ENCODE peak calls at places on chromosomes 12 and 14, in nine cellular contexts. A is A549, E is K562, I is HepG2, T is stomach, K is SK-N-SH, G is esophagus muscularis mucosa, S is suprapubic skin, R is ovary. X is an unnamed sample.

GRCh38 chr12:48004039-48004940 is at the start of gene COL2A1:
- DNase-seq in A (peak; percentile 35), E (no peak), I (no peak), T (no peak), K (peak; percentile 75), G (no peak), S (no peak), R (no peak), X (no peak)

GRCh38 chr12:5745251-5745888 is 199.7 kb downstream of the ANO2 start:
- DNase-seq in A (peak; percentile 51), E (peak; percentile 67), I (peak; percentile 36), T (peak; percentile 71), K (peak; percentile 55), G (peak; percentile 86), S (no peak), R (no peak), X (peak; percentile 82)

GRCh38 chr12:69167648-69168165 is 71.7 kb upstream of the CPSF6 start:
- DNase-seq in A (no peak), E (no peak), I (no peak), T (no peak), K (no peak), G (no peak), S (no peak), R (no peak), X (no peak)

GRCh38 chr12:90407841-90408240 is 547.1 kb downstream of the CCER1 start:
- DNase-seq in A (no peak), E (no peak), I (no peak), T (no peak), K (no peak), G (no peak), S (no peak), R (no peak), X (no peak)

GRCh38 chr12:80802652-80803051 is 85.9 kb downstream of the MYF5 start:
- DNase-seq in A (no peak), E (no peak), I (no peak), T (no peak), K (no peak), G (no peak), S (no peak), R (no peak), X (no peak)

GRCh38 chr14:102573591-102574046 is 18.8 kb upstream of the RCOR1 start:
- DNase-seq in A (no peak), E (no peak), I (no peak), T (no peak), K (no peak), G (no peak), S (no peak), R (no peak), X (no peak)

GRCh38 chr12:72330291-72330690 is 58.1 kb downstream of the TRHDE start:
- DNase-seq in A (no peak), E (no peak), I (no peak), T (no peak), K (no peak), G (no peak), S (no peak), R (peak; percentile 11), X (no peak)

GRCh38 chr14:105844810-105845724 is 318.7 kb downstream of the TMEM121 start:
- DNase-seq in A (no peak), E (no peak), I (no peak), T (no peak), K (no peak), G (no peak), S (peak; percentile 50), R (no peak), X (no peak)

GRCh38 chr12:12791756-12792346 is 6.4 kb downstream of the APOLD1 start:
- DNase-seq in A (no peak), E (no peak), I (no peak), T (no peak), K (peak; percentile 69), G (no peak), S (no peak), R (peak; percentile 35), X (no peak)

GRCh38 chr14:60214415-60215126 is 34.5 kb upstream of the PPM1A start:
- DNase-seq in A (no peak), E (no peak), I (no peak), T (no peak), K (no peak), G (no peak), S (no peak), R (no peak), X (no peak)

DNA sequence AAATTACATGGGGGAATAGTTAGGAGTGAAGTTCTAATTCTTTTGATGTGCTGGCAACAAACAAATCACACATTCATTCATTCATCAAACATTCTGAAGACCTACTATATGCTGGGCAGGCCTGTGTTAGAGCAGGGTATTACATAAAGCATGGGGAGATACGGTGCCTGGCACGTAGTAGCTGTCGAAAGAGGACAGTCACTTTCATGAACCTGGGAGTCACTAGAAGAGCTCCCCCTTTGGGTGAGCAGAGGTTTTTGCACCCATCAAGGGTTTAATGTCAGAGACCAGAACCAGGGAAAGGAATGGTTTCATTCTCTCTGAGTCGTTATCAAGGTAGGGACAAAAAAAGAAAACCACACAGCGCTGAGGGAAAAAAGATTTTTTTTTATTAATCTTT is 10.0 kb downstream of the LHX5 start:
- DNase-seq in A (peak; percentile 77), E (peak; percentile 68), I (peak; percentile 45), T (no peak), K (peak; percentile 68), G (no peak), S (no peak), R (no peak), X (no peak)
- TF ChIP-seq EP300 in A (no peak), E (no peak), I (no peak), T (no peak), K (no peak), G (no peak), S (no peak), R (no peak), X (no peak)

GRCh38 chr12:116456307-116456641 is 102.9 kb upstream of the MAP1LC3B2 start:
- DNase-seq in A (no peak), E (no peak), I (no peak), T (no peak), K (no peak), G (no peak), S (no peak), R (no peak), X (no peak)

GRCh38 chr12:116454950-116455447 is 104.2 kb upstream of the MAP1LC3B2 start:
- DNase-seq in A (peak; percentile 71), E (no peak), I (no peak), T (no peak), K (no peak), G (no peak), S (no peak), R (no peak), X (no peak)

GRCh38 chr12:116454076-116454475 is 105.1 kb upstream of the MAP1LC3B2 start:
- DNase-seq in A (no peak), E (no peak), I (no peak), T (no peak), K (no peak), G (no peak), S (no peak), R (no peak), X (no peak)

GRCh38 chr12:116456683-116457082 is 102.5 kb upstream of the MAP1LC3B2 start:
- DNase-seq in A (no peak), E (no peak), I (no peak), T (no peak), K (no peak), G (no peak), S (no peak), R (no peak), X (no peak)

DNA sequence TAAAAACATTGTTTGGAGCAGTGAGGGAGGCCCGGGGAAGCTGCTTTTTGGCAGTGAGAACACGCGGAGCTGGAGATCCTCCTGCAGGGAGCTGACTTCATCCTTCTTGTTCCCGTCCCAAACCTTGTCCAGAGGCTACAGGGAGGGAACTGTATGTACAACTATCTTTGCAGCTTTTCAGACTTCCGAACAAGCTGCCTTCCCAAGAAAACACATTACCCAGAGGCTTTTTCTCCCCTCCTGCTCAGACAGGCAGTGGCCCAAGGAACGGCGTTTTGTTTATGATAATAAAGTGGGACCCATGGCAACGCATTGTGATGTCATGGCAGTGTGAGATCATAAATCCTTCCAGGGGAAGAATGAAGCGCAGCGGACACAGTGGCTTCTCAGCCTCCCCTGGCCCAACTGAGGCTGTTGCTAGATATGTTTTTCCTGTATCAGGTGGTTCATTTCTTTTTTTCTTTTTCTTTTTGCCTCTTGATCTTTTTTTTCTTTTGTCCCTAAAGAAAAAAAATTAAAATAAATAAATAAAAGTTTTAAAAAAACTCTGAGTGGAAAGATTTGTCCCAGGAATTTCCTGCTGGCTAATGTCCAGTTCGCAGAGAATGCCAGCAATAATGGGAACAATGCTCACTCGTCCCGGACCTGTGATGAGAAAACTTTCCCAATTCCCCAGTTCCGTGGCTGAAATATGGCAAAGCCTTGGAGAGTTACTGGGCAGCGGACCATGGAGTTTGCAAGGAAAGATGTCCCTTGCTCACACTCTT is 103.5 kb upstream of the MAP1LC3B2 start:
- DNase-seq in A (peak; percentile 67), E (peak; percentile 69), I (no peak), T (peak; percentile 48), K (peak; percentile 38), G (peak; percentile 96), S (peak; percentile 92), R (peak; percentile 84), X (peak; percentile 74)
- TF ChIP-seq EP300 in A (no peak), E (no peak), I (no peak), T (peak; percentile 86), K (no peak), G (peak; percentile 80), S (peak; percentile 7), R (peak; percentile 57), X (peak; percentile 71)

GRCh38 chr12:49039421-49040363 is 20.9 kb downstream of the KMT2D start:
- DNase-seq in A (no peak), E (no peak), I (no peak), T (no peak), K (no peak), G (no peak), S (no peak), R (no peak), X (no peak)
- TF ChIP-seq EP300 in A (no peak), E (no peak), I (no peak), T (no peak), K (no peak), G (no peak), S (no peak), R (no peak), X (no peak)

GRCh38 chr12:10661338-10661737 is 12.5 kb downstream of the STYK1 start:
- DNase-seq in A (no peak), E (no peak), I (no peak), T (no peak), K (no peak), G (no peak), S (no peak), R (no peak), X (no peak)
- TF ChIP-seq EP300 in A (no peak), E (no peak), I (no peak), T (no peak), K (no peak), G (no peak), S (no peak), R (no peak), X (no peak)

X was measured in tibial nerve.